ENCODE peak calls at places on chromosomes 3 and 15, in six cellular contexts. T, W, B, U, I and M are unnamed samples.

GRCh38 chr15:85871545-85871944 is 76.8 kb upstream of the KLHL25 start:
- DNase-seq in B (no peak), W (no peak), U (no peak), T (no peak), I (no peak), M (no peak)

GRCh38 chr3:121916189-121916588 is 22.0 kb downstream of the SLC15A2 start:
- DNase-seq in B (no peak), W (no peak), U (no peak), T (no peak), I (no peak), M (no peak)

GRCh38 chr15:56428821-56429458 is 36.0 kb downstream of the MNS1 start:
- DNase-seq in W (peak), U (no peak), T (peak), B (no peak), I (no peak), M (no peak)

GRCh38 chr15:74829500-74829899 is 3.1 kb downstream of the CPLX3 start:
- DNase-seq in I (no peak), B (no peak), W (no peak), T (no peak), U (no peak), M (no peak)

GRCh38 chr15:89654847-89655805 is at the start of gene KIF7:
- DNase-seq in I (no peak), T (no peak), B (no peak), W (peak), U (peak), M (no peak)

GRCh38 chr15:78854973-78855372 is 17.7 kb upstream of the MORF4L1 start:
- DNase-seq in T (no peak), W (no peak), U (no peak), B (no peak), I (no peak), M (no peak)

GRCh38 chr3:15623535-15624450 is 22.2 kb downstream of the BTD start:
- DNase-seq in U (no peak), I (no peak), W (no peak), B (no peak), T (no peak), M (no peak)

GRCh38 chr15:101560722-101561583 is 71.4 kb upstream of the PCSK6 start:
- DNase-seq in U (no peak), B (no peak), W (no peak), I (no peak), T (no peak), M (no peak)

GRCh38 chr3:61669676-61670299 is 108.4 kb downstream of the PTPRG start:
- DNase-seq in W (no peak), U (peak), I (no peak), B (no peak), T (no peak), M (no peak)

GRCh38 chr15:52124270-52124878 is 11.8 kb upstream of the BCL2L10 start:
- DNase-seq in I (no peak), U (no peak), W (no peak), B (no peak), T (no peak), M (no peak)

GRCh38 chr3:127222664-127223063 is 29.7 kb downstream of the PRR23E start:
- DNase-seq in T (no peak), U (peak), W (no peak), I (no peak), B (no peak), M (no peak)

GRCh38 chr15:98771444-98772059 is 123.2 kb downstream of the IGF1R start:
- DNase-seq in T (no peak), U (no peak), B (no peak), W (no peak), I (no peak), M (no peak)